ENCODE peak calls at places on chromosomes 12 and 14, in five cellular contexts. T is H7, O is mucosa of descending colon, S is HepG2, K is left ventricle myocardium inferior. A is an unnamed sample. For H3K36me3, the result is how much of the 10 kb centered on the place peaks cover.

GRCh38 chr12:106114084-106115068 is 24.4 kb downstream of the NUAK1 start:
- DNase-seq in T (no peak), O (no peak), S (no peak), K (no peak), A (no peak)

GRCh38 chr12:104999347-104999685 is 13.2 kb downstream of the NOPCHAP1 start:
- DNase-seq in T (no peak), O (no peak), S (no peak), K (no peak), A (no peak)

GRCh38 chr14:69657961-69658360 is 46.6 kb downstream of the SUSD6 start:
- DNase-seq in T (peak), O (peak), S (peak), K (no peak), A (peak)

GRCh38 chr12:89673603-89674002 is 35.0 kb downstream of the ATP2B1 start:
- DNase-seq in T (no peak), O (no peak), S (no peak), K (no peak), A (no peak)

GRCh38 chr12:56160160-56160763 is 2.1 kb downstream of the MYL6 start:
- DNase-seq in T (no peak), O (peak), S (no peak), K (no peak), A (peak)

GRCh38 chr12:45938566-45938965 is 51.8 kb downstream of the SCAF11 start:
- DNase-seq in T (no peak), O (no peak), S (no peak), K (no peak), A (no peak)

GRCh38 chr12:119700078-119700477 is 32.1 kb downstream of the PRKAB1 start:
- DNase-seq in T (no peak), O (no peak), S (no peak), K (no peak), A (no peak)

GRCh38 chr12:90546511-90546910 is 408.5 kb downstream of the CCER1 start:
- DNase-seq in T (no peak), O (no peak), S (no peak), K (no peak), A (no peak)

GRCh38 chr12:116319851-116320621 is 42.5 kb upstream of the MED13L start:
- DNase-seq in T (no peak), O (peak), S (no peak), K (peak), A (no peak)

GRCh38 chr12:97140355-97140754 is 233.3 kb downstream of the NEDD1 start:
- DNase-seq in T (no peak), O (no peak), S (no peak), K (no peak), A (no peak)

GRCh38 chr14:97517566-97518234 is 720.5 kb downstream of the VRK1 start:
- DNase-seq in T (no peak), O (no peak), S (no peak), K (no peak), A (peak)

GRCh38 chr12:94817695-94818075 is 167.3 kb upstream of the TMCC3 start:
- DNase-seq in T (no peak), O (no peak), S (no peak), K (no peak), A (no peak)

GRCh38 chr12:6647083-6647604 is at the start of gene ACRBP:
- DNase-seq in T (peak), O (peak), S (no peak), K (peak), A (peak)

GRCh38 chr12:82838827-82839226 is 152.1 kb downstream of the TMTC2 start:
- DNase-seq in T (no peak), O (no peak), S (no peak), K (no peak), A (no peak)

GRCh38 chr12:117514016-117514415 is 152.6 kb upstream of the NOS1 start:
- DNase-seq in T (no peak), O (no peak), S (no peak), K (no peak), A (no peak)

GRCh38 chr12:8742501-8742900 is 44.7 kb downstream of the RIMKLB start:
- DNase-seq in T (no peak), O (no peak), S (no peak), K (no peak), A (no peak)

GRCh38 chr12:106128526-106129430 is 10.0 kb downstream of the NUAK1 start:
- DNase-seq in T (no peak), O (no peak), S (no peak), K (no peak), A (peak)

GRCh38 chr12:14408208-14408607 is 42.7 kb downstream of the ATF7IP start:
- DNase-seq in T (no peak), O (no peak), S (no peak), K (no peak), A (peak)

GRCh38 chr12:110928700-110929099 is 8.3 kb upstream of the MYL2 start:
- DNase-seq in T (no peak), O (no peak), S (no peak), K (peak), A (no peak)

GRCh38 chr12:54959291-54960018 is 25.1 kb downstream of the TESPA1 start:
- DNase-seq in T (no peak), O (no peak), S (no peak), K (no peak), A (peak)

GRCh38 chr14:102020058-102020971 is 55.9 kb downstream of the DYNC1H1 start:
- DNase-seq in T (no peak), O (no peak), S (no peak), K (no peak), A (no peak)

DNA sequence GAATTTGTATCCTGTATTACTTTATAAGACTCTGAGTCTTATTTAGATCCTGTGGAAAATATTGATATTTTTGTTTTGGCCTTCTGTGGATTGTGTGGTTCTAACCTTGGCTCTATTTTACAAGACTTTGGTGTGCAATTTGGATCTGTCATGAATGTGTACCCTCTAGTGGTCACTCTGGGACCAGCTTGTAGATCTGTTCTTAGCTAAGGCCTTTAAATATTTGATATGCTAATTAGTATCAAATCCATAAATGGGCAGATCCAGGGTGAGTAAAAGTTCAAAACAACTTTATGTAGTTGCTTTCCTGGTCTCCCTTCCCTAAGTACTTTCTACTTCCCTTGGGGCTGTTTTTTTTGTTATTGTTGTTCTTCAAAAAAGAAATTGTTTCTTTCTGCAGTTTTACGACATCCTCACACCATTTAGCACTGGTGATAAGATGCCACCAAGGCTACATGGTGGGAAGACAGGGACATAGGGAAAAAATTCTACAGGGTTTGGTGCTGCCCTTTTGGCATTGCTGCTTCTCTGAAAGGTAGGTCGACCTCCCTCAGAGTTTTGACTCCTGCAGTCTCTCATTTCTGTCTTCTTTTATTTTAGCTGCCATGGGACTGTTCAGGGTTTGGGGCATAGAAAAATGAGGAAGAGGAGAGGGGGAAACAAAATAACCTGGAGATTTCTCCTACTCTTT is 238.5 kb downstream of the GPHN start:
- DNase-seq in T (peak), O (peak), S (peak), K (no peak), A (peak)
- H3K36me3 ChIP-seq in T (under half), O (under half), S (under half), K (under half), A (under half)

GRCh38 chr14:31167032-31167431 is 40.6 kb downstream of the HECTD1 start:
- DNase-seq in T (no peak), O (no peak), S (no peak), K (no peak), A (no peak)

GRCh38 chr14:31172084-31172483 is 35.5 kb downstream of the HECTD1 start:
- DNase-seq in T (no peak), O (no peak), S (no peak), K (no peak), A (no peak)

GRCh38 chr14:31169877-31170276 is 37.7 kb downstream of the HECTD1 start:
- DNase-seq in T (no peak), O (no peak), S (no peak), K (no peak), A (no peak)

GRCh38 chr14:31173120-31173837 is 34.3 kb downstream of the HECTD1 start:
- DNase-seq in T (no peak), O (no peak), S (no peak), K (no peak), A (peak)

GRCh38 chr14:31170411-31170810 is 37.2 kb downstream of the HECTD1 start:
- DNase-seq in T (no peak), O (no peak), S (no peak), K (no peak), A (no peak)
- H3K36me3 ChIP-seq in T (under half), O (under half), S (under half), K (half or more), A (under half)

GRCh38 chr14:27096091-27096490 is 498.3 kb upstream of the NOVA1 start:
- DNase-seq in T (no peak), O (no peak), S (no peak), K (no peak), A (no peak)
- H3K36me3 ChIP-seq in T (under half), O (under half), S (under half), K (under half), A (under half)

DNA sequence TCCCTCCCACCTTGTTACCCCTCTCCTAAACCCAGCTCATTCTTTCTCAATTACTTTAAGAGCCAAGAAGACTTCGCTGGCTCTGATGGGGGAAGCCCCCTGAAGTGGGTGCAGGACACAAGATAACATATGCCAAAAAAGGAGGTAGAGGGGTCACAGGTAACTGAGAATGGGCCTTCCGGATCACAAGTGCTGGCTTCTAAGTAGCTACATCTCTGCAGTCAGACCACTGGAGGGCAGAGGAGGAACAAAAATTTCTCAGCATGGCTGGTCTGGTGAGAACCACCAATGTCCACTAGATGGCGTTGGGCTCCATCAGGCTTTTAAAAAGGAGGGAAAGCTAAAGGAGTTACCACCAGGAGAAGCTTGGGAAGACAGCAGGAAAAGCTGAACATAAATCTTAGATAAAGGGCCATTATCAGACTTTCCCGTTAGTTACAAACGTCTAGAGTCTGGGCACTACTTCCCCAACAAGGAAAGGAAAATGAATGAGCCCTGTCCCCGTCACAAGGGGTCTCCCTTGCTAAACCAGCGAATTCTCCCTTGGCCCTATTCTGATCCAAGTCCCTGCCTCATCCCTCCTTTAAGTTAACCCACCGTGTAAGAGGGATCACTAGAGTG is 11.6 kb upstream of the CDH24 start:
- DNase-seq in T (peak), O (peak), S (peak), K (peak), A (peak)
- H3K36me3 ChIP-seq in T (under half), O (under half), S (under half), K (half or more), A (under half)

DNA sequence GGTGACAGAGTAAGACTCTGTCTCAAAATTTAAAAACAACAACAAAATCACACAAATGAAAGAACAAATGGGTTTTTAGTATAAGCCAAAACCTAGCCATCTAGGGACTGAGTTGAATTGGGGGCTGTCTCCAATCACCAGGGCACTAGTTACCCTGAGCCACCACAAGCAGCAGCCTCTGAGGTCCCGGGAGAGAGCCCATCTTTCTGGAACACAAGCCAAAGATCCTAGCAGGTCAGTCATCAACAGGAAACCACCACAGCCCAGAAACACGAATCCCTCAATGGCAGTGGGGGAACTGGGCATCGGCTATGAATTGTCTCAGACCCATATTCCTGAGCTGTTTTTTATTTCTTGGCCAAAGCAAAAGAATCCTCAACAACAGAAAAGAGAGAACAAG is 75.3 kb downstream of the KDM2B start:
- DNase-seq in T (no peak), O (no peak), S (no peak), K (no peak), A (no peak)
- H3K36me3 ChIP-seq in T (under half), O (under half), S (under half), K (under half), A (under half)

GRCh38 chr12:122503783-122504590 is 3.3 kb upstream of the ZCCHC8 start:
- DNase-seq in T (no peak), O (no peak), S (no peak), K (no peak), A (no peak)
- H3K36me3 ChIP-seq in T (under half), O (under half), S (under half), K (half or more), A (under half)